ENCODE peak calls at places on chromosome 14, in eight cellular contexts. N is sigmoid colon, F is breast epithelium, Q is HCT116, B is GM12878, T is stomach, W is endothelial cell of umbilical vein, V is spleen. J is an unnamed sample.

GRCh38 chr14:104600141-104600643 is 4.4 kb downstream of the TMEM179 start:
- DNase-seq in N (no peak), F (no peak), Q (no peak), B (no peak), T (no peak), W (no peak), V (peak; percentile 56), J (peak; percentile 15)

GRCh38 chr14:93628048-93628447 is 160.2 kb downstream of the PRIMA1 start:
- DNase-seq in N (no peak), F (no peak), Q (no peak), B (no peak), T (no peak), W (no peak), V (no peak), J (no peak)

GRCh38 chr14:73462078-73462715 is 3.9 kb upstream of the NUMB start:
- DNase-seq in N (peak; percentile 86), F (peak; percentile 70), Q (no peak), B (no peak), T (peak; percentile 92), W (peak; percentile 44), V (no peak), J (no peak)

GRCh38 chr14:104361101-104361591 is 218.4 kb upstream of the C14orf180 start:
- DNase-seq in N (peak; percentile 40), F (no peak), Q (no peak), B (no peak), T (peak; percentile 25), W (no peak), V (peak; percentile 65), J (no peak)

GRCh38 chr14:71229875-71230274 is 322.6 kb downstream of the PCNX1 start:
- DNase-seq in N (no peak), F (no peak), Q (no peak), B (no peak), T (no peak), W (no peak), V (no peak), J (no peak)

GRCh38 chr14:93231129-93231979 is 24.3 kb downstream of the UBR7 start:
- DNase-seq in N (no peak), F (no peak), Q (no peak), B (no peak), T (no peak), W (peak; percentile 71), V (no peak), J (no peak)

GRCh38 chr14:101840649-101841365 is 79.3 kb downstream of the PPP2R5C start:
- DNase-seq in N (no peak), F (no peak), Q (no peak), B (no peak), T (no peak), W (no peak), V (no peak), J (no peak)

GRCh38 chr14:71594828-71595227 is 337.4 kb upstream of the RGS6 start:
- DNase-seq in N (no peak), F (no peak), Q (no peak), B (no peak), T (no peak), W (no peak), V (no peak), J (no peak)

GRCh38 chr14:87066221-87066817 is 926.7 kb downstream of the GALC start:
- DNase-seq in N (no peak), F (no peak), Q (no peak), B (no peak), T (no peak), W (no peak), V (no peak), J (no peak)

GRCh38 chr14:94903338-94903737 is 133.4 kb upstream of the GSC start:
- DNase-seq in N (peak; percentile 34), F (no peak), Q (no peak), B (no peak), T (no peak), W (no peak), V (peak; percentile 33), J (no peak)

GRCh38 chr14:55122441-55122986 is 6.5 kb upstream of the LGALS3 start:
- DNase-seq in N (no peak), F (peak; percentile 50), Q (no peak), B (no peak), T (peak; percentile 91), W (no peak), V (no peak), J (no peak)

GRCh38 chr14:52304248-52304904 is 9.7 kb upstream of the PTGER2 start:
- DNase-seq in N (no peak), F (no peak), Q (no peak), B (no peak), T (no peak), W (no peak), V (no peak), J (no peak)

GRCh38 chr14:101480022-101480746 is 81.1 kb upstream of the DIO3 start:
- DNase-seq in N (peak; percentile 37), F (no peak), Q (no peak), B (no peak), T (peak; percentile 15), W (no peak), V (peak; percentile 41), J (no peak)

GRCh38 chr14:99792551-99793212 is 531 bp upstream of the EML1 start:
- DNase-seq in N (peak; percentile 82), F (no peak), Q (no peak), B (no peak), T (no peak), W (peak; percentile 47), V (no peak), J (no peak)

GRCh38 chr14:72652179-72652578 is 241.7 kb downstream of the DPF3 start:
- DNase-seq in N (no peak), F (no peak), Q (no peak), B (no peak), T (no peak), W (no peak), V (no peak), J (no peak)

GRCh38 chr14:29710015-29710414 is 217.6 kb downstream of the PRKD1 start:
- DNase-seq in N (no peak), F (no peak), Q (no peak), B (no peak), T (no peak), W (peak; percentile 6), V (no peak), J (no peak)

GRCh38 chr14:21833836-21834235 is 160.2 kb upstream of the OR4E1 start:
- DNase-seq in N (no peak), F (no peak), Q (no peak), B (no peak), T (no peak), W (no peak), V (no peak), J (no peak)
- TF ChIP-seq POLR2AphosphoS5 in N (no peak), F (no peak), Q (no peak), B (no peak), T (no peak), W (no peak), V (no peak), J (no peak)

GRCh38 chr14:69772082-69773017 is 5.4 kb downstream of the SRSF5 start:
- DNase-seq in N (no peak), F (no peak), Q (no peak), B (no peak), T (no peak), W (no peak), V (no peak), J (no peak)
- TF ChIP-seq POLR2A in N (no peak), F (no peak), Q (no peak), B (peak; percentile 32), T (no peak), W (no peak), V (no peak), J (peak; percentile 62)

GRCh38 chr14:76951149-76951548 is 77.4 kb downstream of the IRF2BPL start:
- DNase-seq in N (no peak), F (no peak), Q (no peak), B (no peak), T (no peak), W (peak; percentile 64), V (no peak), J (no peak)

GRCh38 chr14:76948976-76949375 is 79.5 kb downstream of the IRF2BPL start:
- DNase-seq in N (no peak), F (no peak), Q (no peak), B (no peak), T (no peak), W (no peak), V (no peak), J (no peak)

GRCh38 chr14:76947838-76948184 is 80.7 kb downstream of the IRF2BPL start:
- DNase-seq in N (no peak), F (no peak), Q (no peak), B (no peak), T (no peak), W (no peak), V (no peak), J (no peak)

GRCh38 chr14:76948213-76948947 is 80.1 kb downstream of the IRF2BPL start:
- DNase-seq in N (peak; percentile 67), F (no peak), Q (no peak), B (no peak), T (peak; percentile 79), W (peak; percentile 52), V (no peak), J (no peak)

DNA sequence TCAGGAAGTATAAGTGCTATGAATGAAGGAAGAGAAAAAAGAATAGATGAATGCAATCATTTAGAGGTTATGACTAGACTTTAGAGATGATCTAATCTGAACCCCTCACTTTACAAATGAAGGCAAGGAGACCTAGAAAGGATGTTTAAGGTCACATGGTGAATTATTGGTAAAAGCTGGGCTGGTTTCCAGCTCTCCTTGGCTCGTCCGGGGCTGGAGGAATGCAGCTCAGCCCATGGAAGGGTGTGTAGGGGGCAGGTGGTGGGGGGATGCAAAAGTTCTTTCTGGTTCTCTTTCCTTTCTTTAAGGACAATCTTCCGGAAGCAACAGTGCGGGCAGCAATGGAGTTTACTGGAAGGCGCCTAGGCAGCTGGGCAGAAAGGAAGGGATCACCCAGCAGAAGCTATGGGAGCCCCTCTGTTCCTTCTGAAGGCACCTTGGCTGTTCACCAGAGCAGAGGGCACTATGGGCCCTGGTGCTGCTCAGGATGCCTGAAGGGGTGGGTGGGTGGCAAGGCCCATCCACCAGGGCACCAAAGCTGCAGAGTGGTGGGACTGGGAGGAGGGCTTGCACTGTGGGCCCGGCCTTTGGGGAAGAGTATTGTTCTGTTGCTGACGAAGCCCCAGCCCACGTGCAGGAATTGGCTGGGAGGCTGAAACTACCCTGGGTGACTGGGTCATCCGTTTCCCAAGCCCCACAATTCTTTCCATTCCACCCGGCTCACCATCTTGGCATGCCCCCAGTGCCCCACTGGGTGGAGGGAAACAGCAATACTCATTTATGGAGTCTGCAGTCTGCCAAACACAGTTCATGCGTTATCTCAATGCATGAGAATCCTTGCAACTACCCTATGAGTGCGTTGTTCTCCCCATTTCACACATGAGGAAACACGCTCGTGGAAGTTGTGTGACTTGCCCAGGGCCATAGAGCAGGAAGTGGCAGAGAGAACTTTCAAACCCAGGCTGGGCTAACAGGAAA is 78.2 kb downstream of the IRF2BPL start:
- DNase-seq in N (no peak), F (no peak), Q (no peak), B (no peak), T (no peak), W (peak; percentile 95), V (no peak), J (no peak)
- TF ChIP-seq POLR2AphosphoS5 in N (no peak), F (no peak), Q (no peak), B (no peak), T (no peak), W (no peak), V (no peak), J (no peak)

DNA sequence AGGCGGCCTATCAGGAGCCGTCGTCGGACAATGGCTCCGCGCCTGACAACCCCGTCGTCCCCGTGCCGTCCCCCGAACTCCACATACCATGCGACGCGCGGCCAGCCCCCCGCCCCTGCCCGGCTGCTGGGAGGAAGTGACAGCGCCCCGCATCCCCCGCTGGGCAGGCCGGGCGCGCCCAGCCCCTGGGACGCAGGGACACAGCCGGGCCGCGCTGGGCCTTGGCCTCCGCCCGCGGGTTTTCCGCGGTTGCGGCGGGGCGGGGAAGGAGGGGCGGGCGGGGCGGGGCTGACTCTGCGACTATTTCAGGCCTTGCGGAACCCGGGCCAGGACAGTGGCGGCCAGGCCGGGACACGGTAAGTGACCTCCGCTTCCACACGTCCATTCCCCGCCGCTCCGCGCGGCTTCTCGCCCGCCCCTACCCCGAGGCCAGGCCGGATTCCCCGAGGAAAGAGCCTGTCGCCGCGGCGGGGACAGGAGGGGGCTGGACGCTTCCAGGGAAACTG is at the start of gene TNFAIP2:
- DNase-seq in N (peak; percentile 84), F (no peak), Q (no peak), B (no peak), T (no peak), W (no peak), V (peak; percentile 92), J (peak; percentile 60)
- TF ChIP-seq POLR2A in N (no peak), F (no peak), Q (no peak), B (peak; percentile 78), T (no peak), W (peak; percentile 22), V (peak; percentile 79), J (no peak)